ENCODE peak calls at places on chromosomes 11 and 22, in ten cellular contexts. One of them, this sample, is unnamed.
A peak's percentile ranks its signal among the peaks of the same experiment; 100 is the strongest.

GRCh38 chr11:86478348-86478747 is 103.7 kb downstream of the CCDC81 start:
- DNase-seq in AG09319: no peak
- DNase-seq in choroid plexus epithelial cell: no peak
- DNase-seq in progenitor cell of endocrine pancreas: no peak
- DNase-seq in adrenal gland: no peak
- DNase-seq in cardiac fibroblast: no peak
- DNase-seq in spleen: no peak
- DNase-seq in left ventricle myocardium inferior: no peak
- DNase-seq in astrocyte of the spinal cord: no peak
- DNase-seq in Calu3: no peak
- DNase-seq in this sample: no peak

GRCh38 chr11:2799881-2800654 is 85.5 kb downstream of the CDKN1C start:
- DNase-seq in AG09319: no peak
- DNase-seq in choroid plexus epithelial cell: no peak
- DNase-seq in progenitor cell of endocrine pancreas: peak; percentile 8
- DNase-seq in adrenal gland: peak; percentile 10
- DNase-seq in cardiac fibroblast: peak; percentile 13
- DNase-seq in spleen: peak; percentile 61
- DNase-seq in left ventricle myocardium inferior: peak; percentile 14
- DNase-seq in astrocyte of the spinal cord: no peak
- DNase-seq in Calu3: no peak
- DNase-seq in this sample: no peak

GRCh38 chr11:116732740-116733385 is 39.9 kb downstream of the BUD13 start:
- DNase-seq in AG09319: no peak
- DNase-seq in choroid plexus epithelial cell: peak; percentile 84
- DNase-seq in progenitor cell of endocrine pancreas: peak; percentile 50
- DNase-seq in adrenal gland: peak; percentile 44
- DNase-seq in cardiac fibroblast: peak; percentile 78
- DNase-seq in spleen: peak; percentile 86
- DNase-seq in left ventricle myocardium inferior: peak; percentile 44
- DNase-seq in astrocyte of the spinal cord: peak; percentile 51
- DNase-seq in Calu3: peak; percentile 56
- DNase-seq in this sample: peak; percentile 44

GRCh38 chr11:32864555-32864954 is 28.1 kb upstream of the QSER1 start:
- DNase-seq in AG09319: no peak
- DNase-seq in choroid plexus epithelial cell: no peak
- DNase-seq in progenitor cell of endocrine pancreas: no peak
- DNase-seq in adrenal gland: no peak
- DNase-seq in cardiac fibroblast: no peak
- DNase-seq in spleen: no peak
- DNase-seq in left ventricle myocardium inferior: no peak
- DNase-seq in astrocyte of the spinal cord: no peak
- DNase-seq in Calu3: no peak
- DNase-seq in this sample: no peak

GRCh38 chr22:46346680-46347405 is 11.3 kb downstream of the TRMU start:
- DNase-seq in AG09319: no peak
- DNase-seq in choroid plexus epithelial cell: no peak
- DNase-seq in progenitor cell of endocrine pancreas: no peak
- DNase-seq in adrenal gland: no peak
- DNase-seq in cardiac fibroblast: no peak
- DNase-seq in spleen: peak; percentile 30
- DNase-seq in left ventricle myocardium inferior: peak; percentile 66
- DNase-seq in astrocyte of the spinal cord: no peak
- DNase-seq in Calu3: no peak
- DNase-seq in this sample: no peak

GRCh38 chr22:19042285-19043110 is 79.7 kb downstream of the DGCR2 start:
- DNase-seq in AG09319: no peak
- DNase-seq in choroid plexus epithelial cell: no peak
- DNase-seq in progenitor cell of endocrine pancreas: no peak
- DNase-seq in adrenal gland: no peak
- DNase-seq in cardiac fibroblast: no peak
- DNase-seq in spleen: peak; percentile 58
- DNase-seq in left ventricle myocardium inferior: no peak
- DNase-seq in astrocyte of the spinal cord: no peak
- DNase-seq in Calu3: no peak
- DNase-seq in this sample: no peak

GRCh38 chr11:93524173-93524536 is 19.0 kb downstream of the SMCO4 start:
- DNase-seq in AG09319: no peak
- DNase-seq in choroid plexus epithelial cell: no peak
- DNase-seq in progenitor cell of endocrine pancreas: no peak
- DNase-seq in adrenal gland: no peak
- DNase-seq in cardiac fibroblast: no peak
- DNase-seq in spleen: no peak
- DNase-seq in left ventricle myocardium inferior: no peak
- DNase-seq in astrocyte of the spinal cord: no peak
- DNase-seq in Calu3: no peak
- DNase-seq in this sample: no peak

GRCh38 chr22:50343541-50343935 is 411 bp downstream of the PPP6R2 start:
- DNase-seq in AG09319: no peak
- DNase-seq in choroid plexus epithelial cell: no peak
- DNase-seq in progenitor cell of endocrine pancreas: no peak
- DNase-seq in adrenal gland: no peak
- DNase-seq in cardiac fibroblast: no peak
- DNase-seq in spleen: no peak
- DNase-seq in left ventricle myocardium inferior: no peak
- DNase-seq in astrocyte of the spinal cord: no peak
- DNase-seq in Calu3: no peak
- DNase-seq in this sample: no peak

GRCh38 chr11:134254433-134254832 is 1.1 kb downstream of the ACAD8 start:
- DNase-seq in AG09319: no peak
- DNase-seq in choroid plexus epithelial cell: no peak
- DNase-seq in progenitor cell of endocrine pancreas: no peak
- DNase-seq in adrenal gland: no peak
- DNase-seq in cardiac fibroblast: no peak
- DNase-seq in spleen: no peak
- DNase-seq in left ventricle myocardium inferior: no peak
- DNase-seq in astrocyte of the spinal cord: no peak
- DNase-seq in Calu3: no peak
- DNase-seq in this sample: no peak

GRCh38 chr11:134257101-134257500 is 3.7 kb downstream of the ACAD8 start:
- DNase-seq in AG09319: no peak
- DNase-seq in choroid plexus epithelial cell: no peak
- DNase-seq in progenitor cell of endocrine pancreas: no peak
- DNase-seq in adrenal gland: no peak
- DNase-seq in cardiac fibroblast: no peak
- DNase-seq in spleen: no peak
- DNase-seq in left ventricle myocardium inferior: no peak
- DNase-seq in astrocyte of the spinal cord: no peak
- DNase-seq in Calu3: no peak
- DNase-seq in this sample: no peak

GRCh38 chr11:134252539-134253188 is 488 bp downstream of the THYN1 start:
- DNase-seq in AG09319: no peak
- DNase-seq in choroid plexus epithelial cell: peak; percentile 63
- DNase-seq in progenitor cell of endocrine pancreas: no peak
- DNase-seq in adrenal gland: no peak
- DNase-seq in cardiac fibroblast: no peak
- DNase-seq in spleen: peak; percentile 82
- DNase-seq in left ventricle myocardium inferior: no peak
- DNase-seq in astrocyte of the spinal cord: no peak
- DNase-seq in Calu3: no peak
- DNase-seq in this sample: peak; percentile 47

GRCh38 chr11:134250675-134251074 is 2.5 kb downstream of the THYN1 start:
- DNase-seq in AG09319: no peak
- DNase-seq in choroid plexus epithelial cell: no peak
- DNase-seq in progenitor cell of endocrine pancreas: no peak
- DNase-seq in adrenal gland: no peak
- DNase-seq in cardiac fibroblast: no peak
- DNase-seq in spleen: no peak
- DNase-seq in left ventricle myocardium inferior: no peak
- DNase-seq in astrocyte of the spinal cord: no peak
- DNase-seq in Calu3: no peak
- DNase-seq in this sample: no peak

DNA sequence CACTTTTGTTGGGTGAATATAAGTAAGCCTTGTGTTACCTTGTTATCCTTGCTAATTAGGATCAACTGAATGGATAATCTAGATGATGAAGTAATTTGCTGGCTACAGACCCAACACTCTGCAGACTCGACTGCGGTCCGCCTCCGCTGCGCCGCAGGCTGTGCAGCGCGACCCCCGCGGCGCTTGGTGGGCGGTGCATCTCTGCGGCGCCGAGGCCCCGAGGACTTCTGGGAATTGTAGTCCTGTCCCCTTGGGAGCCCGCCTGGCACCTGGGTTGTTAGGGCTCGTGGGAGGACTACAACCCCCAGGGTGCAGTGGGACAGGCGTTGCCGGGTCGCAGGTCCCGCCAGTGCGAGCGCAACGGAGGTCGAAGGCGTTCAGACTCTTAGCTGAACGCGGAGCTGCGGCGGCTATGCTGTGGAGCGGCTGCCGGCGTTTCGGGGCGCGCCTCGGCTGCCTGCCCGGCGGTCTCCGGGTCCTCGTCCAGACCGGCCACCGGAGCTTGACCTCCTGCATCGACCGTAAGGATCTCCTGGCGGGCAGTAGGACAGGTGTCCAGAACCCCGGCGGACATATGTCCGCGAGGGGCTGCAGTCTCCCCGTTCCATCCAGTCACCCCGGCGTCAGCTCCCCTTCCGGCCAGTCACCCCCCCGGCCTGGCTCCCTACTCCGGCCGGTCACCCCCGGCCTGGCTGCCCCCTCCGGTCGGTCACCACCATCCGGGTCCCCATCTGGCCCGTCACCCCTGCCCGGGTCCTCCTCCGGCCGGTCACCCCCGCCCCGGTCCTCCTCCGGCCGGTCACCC is at the start of the genes ACAD8 and THYN1:
- DNase-seq in AG09319: peak; percentile 87
- DNase-seq in choroid plexus epithelial cell: peak; percentile 99
- DNase-seq in progenitor cell of endocrine pancreas: peak; percentile 93
- DNase-seq in adrenal gland: peak; percentile 96
- DNase-seq in cardiac fibroblast: peak; percentile 98
- DNase-seq in spleen: peak; percentile 99
- DNase-seq in left ventricle myocardium inferior: peak; percentile 97
- DNase-seq in astrocyte of the spinal cord: peak; percentile 97
- DNase-seq in Calu3: peak; percentile 95
- DNase-seq in this sample: peak; percentile 92
- TF ChIP-seq CTCF in AG09319: peak; percentile 2
- TF ChIP-seq CTCF in choroid plexus epithelial cell: no peak
- TF ChIP-seq CTCF in progenitor cell of endocrine pancreas: peak; percentile 25
- TF ChIP-seq CTCF in adrenal gland: peak; percentile 55
- TF ChIP-seq CTCF in cardiac fibroblast: no peak
- TF ChIP-seq CTCF in spleen: peak; percentile 75
- TF ChIP-seq CTCF in left ventricle myocardium inferior: peak; percentile 65
- TF ChIP-seq CTCF in astrocyte of the spinal cord: no peak
- TF ChIP-seq CTCF in Calu3: no peak
- TF ChIP-seq CTCF in this sample: peak; percentile 67

DNA sequence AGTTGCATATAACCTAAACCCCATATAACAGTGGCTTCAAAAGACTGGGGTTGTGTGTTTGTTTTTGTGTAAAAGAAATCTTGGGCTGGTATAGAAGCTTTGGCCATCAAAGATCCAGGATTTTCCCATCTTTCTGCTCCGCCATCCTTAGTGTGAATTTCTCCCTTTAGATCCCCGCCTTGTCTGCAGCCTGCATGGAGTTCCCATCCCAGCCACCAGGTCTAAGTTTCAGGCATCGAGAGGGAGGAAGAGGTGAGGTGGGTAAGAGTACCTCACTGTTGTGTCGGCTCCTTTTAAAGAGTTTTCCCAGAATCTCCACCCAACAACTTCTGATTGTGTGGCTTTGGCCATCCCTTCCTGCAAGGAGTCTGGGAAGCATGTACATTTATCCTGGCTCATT is 195.5 kb upstream of the SORL1-AS1 start:
- DNase-seq in AG09319: no peak
- DNase-seq in choroid plexus epithelial cell: no peak
- DNase-seq in progenitor cell of endocrine pancreas: no peak
- DNase-seq in adrenal gland: no peak
- DNase-seq in cardiac fibroblast: no peak
- DNase-seq in spleen: no peak
- DNase-seq in left ventricle myocardium inferior: no peak
- DNase-seq in astrocyte of the spinal cord: no peak
- DNase-seq in Calu3: no peak
- DNase-seq in this sample: no peak
- TF ChIP-seq CTCF in AG09319: no peak
- TF ChIP-seq CTCF in choroid plexus epithelial cell: peak; percentile 25
- TF ChIP-seq CTCF in progenitor cell of endocrine pancreas: peak; percentile 22
- TF ChIP-seq CTCF in adrenal gland: no peak
- TF ChIP-seq CTCF in cardiac fibroblast: no peak
- TF ChIP-seq CTCF in spleen: no peak
- TF ChIP-seq CTCF in left ventricle myocardium inferior: no peak
- TF ChIP-seq CTCF in astrocyte of the spinal cord: peak; percentile 12
- TF ChIP-seq CTCF in Calu3: no peak
- TF ChIP-seq CTCF in this sample: peak; percentile 26

GRCh38 chr11:65060913-65061408 is 2.6 kb upstream of the NAALADL1 start:
- DNase-seq in AG09319: no peak
- DNase-seq in choroid plexus epithelial cell: peak; percentile 47
- DNase-seq in progenitor cell of endocrine pancreas: no peak
- DNase-seq in adrenal gland: no peak
- DNase-seq in cardiac fibroblast: peak; percentile 45
- DNase-seq in spleen: no peak
- DNase-seq in left ventricle myocardium inferior: no peak
- DNase-seq in astrocyte of the spinal cord: peak; percentile 11
- DNase-seq in Calu3: no peak
- DNase-seq in this sample: peak; percentile 17
- TF ChIP-seq CTCF in AG09319: peak; percentile 33
- TF ChIP-seq CTCF in choroid plexus epithelial cell: peak; percentile 60
- TF ChIP-seq CTCF in progenitor cell of endocrine pancreas: peak; percentile 27
- TF ChIP-seq CTCF in adrenal gland: no peak
- TF ChIP-seq CTCF in cardiac fibroblast: peak; percentile 34
- TF ChIP-seq CTCF in spleen: no peak
- TF ChIP-seq CTCF in left ventricle myocardium inferior: no peak
- TF ChIP-seq CTCF in astrocyte of the spinal cord: peak; percentile 50
- TF ChIP-seq CTCF in Calu3: no peak
- TF ChIP-seq CTCF in this sample: peak; percentile 61

GRCh38 chr22:30868663-30869385 is 99.8 kb downstream of the MORC2 start:
- DNase-seq in AG09319: no peak
- DNase-seq in choroid plexus epithelial cell: peak; percentile 53
- DNase-seq in progenitor cell of endocrine pancreas: no peak
- DNase-seq in adrenal gland: no peak
- DNase-seq in cardiac fibroblast: peak; percentile 16
- DNase-seq in spleen: no peak
- DNase-seq in left ventricle myocardium inferior: no peak
- DNase-seq in astrocyte of the spinal cord: peak; percentile 22
- DNase-seq in Calu3: no peak
- DNase-seq in this sample: no peak

GRCh38 chr22:30865656-30866055 is 102.9 kb downstream of the MORC2 start:
- DNase-seq in AG09319: no peak
- DNase-seq in choroid plexus epithelial cell: no peak
- DNase-seq in progenitor cell of endocrine pancreas: no peak
- DNase-seq in adrenal gland: no peak
- DNase-seq in cardiac fibroblast: no peak
- DNase-seq in spleen: peak; percentile 42
- DNase-seq in left ventricle myocardium inferior: no peak
- DNase-seq in astrocyte of the spinal cord: no peak
- DNase-seq in Calu3: no peak
- DNase-seq in this sample: no peak

GRCh38 chr22:30866216-30866615 is 102.4 kb downstream of the MORC2 start:
- DNase-seq in AG09319: no peak
- DNase-seq in choroid plexus epithelial cell: no peak
- DNase-seq in progenitor cell of endocrine pancreas: no peak
- DNase-seq in adrenal gland: no peak
- DNase-seq in cardiac fibroblast: no peak
- DNase-seq in spleen: no peak
- DNase-seq in left ventricle myocardium inferior: no peak
- DNase-seq in astrocyte of the spinal cord: no peak
- DNase-seq in Calu3: no peak
- DNase-seq in this sample: no peak

GRCh38 chr22:30867746-30868662 is 100.6 kb downstream of the MORC2 start:
- DNase-seq in AG09319: no peak
- DNase-seq in choroid plexus epithelial cell: no peak
- DNase-seq in progenitor cell of endocrine pancreas: no peak
- DNase-seq in adrenal gland: no peak
- DNase-seq in cardiac fibroblast: no peak
- DNase-seq in spleen: peak; percentile 43
- DNase-seq in left ventricle myocardium inferior: no peak
- DNase-seq in astrocyte of the spinal cord: no peak
- DNase-seq in Calu3: no peak
- DNase-seq in this sample: no peak

GRCh38 chr22:30866811-30867271 is 101.7 kb downstream of the MORC2 start:
- DNase-seq in AG09319: no peak
- DNase-seq in choroid plexus epithelial cell: no peak
- DNase-seq in progenitor cell of endocrine pancreas: no peak
- DNase-seq in adrenal gland: peak; percentile 13
- DNase-seq in cardiac fibroblast: no peak
- DNase-seq in spleen: no peak
- DNase-seq in left ventricle myocardium inferior: no peak
- DNase-seq in astrocyte of the spinal cord: no peak
- DNase-seq in Calu3: no peak
- DNase-seq in this sample: no peak
- TF ChIP-seq CTCF in AG09319: no peak
- TF ChIP-seq CTCF in choroid plexus epithelial cell: peak; percentile 23
- TF ChIP-seq CTCF in progenitor cell of endocrine pancreas: no peak
- TF ChIP-seq CTCF in adrenal gland: no peak
- TF ChIP-seq CTCF in cardiac fibroblast: peak; percentile 13
- TF ChIP-seq CTCF in spleen: no peak
- TF ChIP-seq CTCF in left ventricle myocardium inferior: no peak
- TF ChIP-seq CTCF in astrocyte of the spinal cord: no peak
- TF ChIP-seq CTCF in Calu3: no peak
- TF ChIP-seq CTCF in this sample: peak; percentile 45